ENCODE peak calls at places on chromosomes 12 and 14, in six cellular contexts. One of them, this sample, is unnamed.

GRCh38 chr12:93870020-93870795 is 193.0 kb downstream of the CRADD start:
- DNase-seq in amygdala: no peak
- DNase-seq in Right ventricle myocardium inferior: no peak
- DNase-seq in CD8-positive, alpha-beta T cell: no peak
- DNase-seq in esophagus squamous epithelium: no peak
- DNase-seq in cardiac fibroblast: no peak
- DNase-seq in this sample: no peak

GRCh38 chr14:93917141-93917540 is 10.0 kb upstream of the FAM181A start:
- DNase-seq in amygdala: no peak
- DNase-seq in Right ventricle myocardium inferior: no peak
- DNase-seq in CD8-positive, alpha-beta T cell: no peak
- DNase-seq in esophagus squamous epithelium: no peak
- DNase-seq in cardiac fibroblast: no peak
- DNase-seq in this sample: no peak

GRCh38 chr14:39431416-39432178 is 636 bp downstream of the FBXO33 start:
- DNase-seq in amygdala: no peak
- DNase-seq in Right ventricle myocardium inferior: peak
- DNase-seq in CD8-positive, alpha-beta T cell: peak
- DNase-seq in esophagus squamous epithelium: no peak
- DNase-seq in cardiac fibroblast: peak
- DNase-seq in this sample: peak

GRCh38 chr14:26925876-26926584 is 328.2 kb upstream of the NOVA1 start:
- DNase-seq in amygdala: no peak
- DNase-seq in Right ventricle myocardium inferior: no peak
- DNase-seq in CD8-positive, alpha-beta T cell: no peak
- DNase-seq in esophagus squamous epithelium: no peak
- DNase-seq in cardiac fibroblast: peak
- DNase-seq in this sample: no peak

GRCh38 chr12:1041478-1041877 is 50.5 kb downstream of the ERC1 start:
- DNase-seq in amygdala: no peak
- DNase-seq in Right ventricle myocardium inferior: no peak
- DNase-seq in CD8-positive, alpha-beta T cell: no peak
- DNase-seq in esophagus squamous epithelium: no peak
- DNase-seq in cardiac fibroblast: no peak
- DNase-seq in this sample: no peak

GRCh38 chr12:9143137-9143536 is 27.4 kb upstream of the A2M start:
- DNase-seq in amygdala: no peak
- DNase-seq in Right ventricle myocardium inferior: no peak
- DNase-seq in CD8-positive, alpha-beta T cell: no peak
- DNase-seq in esophagus squamous epithelium: no peak
- DNase-seq in cardiac fibroblast: no peak
- DNase-seq in this sample: no peak

GRCh38 chr14:35750202-35750904 is 58.7 kb downstream of the RALGAPA1 start:
- DNase-seq in amygdala: no peak
- DNase-seq in Right ventricle myocardium inferior: no peak
- DNase-seq in CD8-positive, alpha-beta T cell: no peak
- DNase-seq in esophagus squamous epithelium: no peak
- DNase-seq in cardiac fibroblast: no peak
- DNase-seq in this sample: peak

GRCh38 chr12:89234324-89235114 is 117.8 kb downstream of the DUSP6 start:
- DNase-seq in amygdala: no peak
- DNase-seq in Right ventricle myocardium inferior: no peak
- DNase-seq in CD8-positive, alpha-beta T cell: no peak
- DNase-seq in esophagus squamous epithelium: no peak
- DNase-seq in cardiac fibroblast: no peak
- DNase-seq in this sample: no peak

GRCh38 chr14:35470775-35471174 is 63.2 kb upstream of the INSM2 start:
- DNase-seq in amygdala: no peak
- DNase-seq in Right ventricle myocardium inferior: no peak
- DNase-seq in CD8-positive, alpha-beta T cell: no peak
- DNase-seq in esophagus squamous epithelium: no peak
- DNase-seq in cardiac fibroblast: peak
- DNase-seq in this sample: no peak

GRCh38 chr14:74504874-74505617 is 11.5 kb downstream of the ISCA2 start:
- DNase-seq in amygdala: no peak
- DNase-seq in Right ventricle myocardium inferior: no peak
- DNase-seq in CD8-positive, alpha-beta T cell: no peak
- DNase-seq in esophagus squamous epithelium: no peak
- DNase-seq in cardiac fibroblast: no peak
- DNase-seq in this sample: no peak

This sample was measured in Karpas-422.